ENCODE peak calls at places on chromosome 4, in five cellular contexts. T is nephron progenitor cell; E is tibial artery; F is fibroblast of the aortic adventitia; A is stimulated activated CD4-positive, alpha-beta T cell treated with anti-CD3 and anti-CD28 coated beads, Interleukin-15, amount 100 ng/mL, for 1 hour. L is an unnamed sample.

GRCh38 chr4:38860788-38861424 is 4.3 kb upstream of the TLR6 start:
- DNase-seq in T (peak; percentile 49), E (no peak), F (peak; percentile 20), A (peak; percentile 21), L (no peak)

GRCh38 chr4:53489279-53489889 is 101.9 kb downstream of the LNX1 start:
- DNase-seq in T (no peak), E (no peak), F (peak; percentile 56), A (no peak), L (no peak)

GRCh38 chr4:104113850-104114249 is 380.8 kb downstream of the CXXC4 start:
- DNase-seq in T (no peak), E (no peak), F (no peak), A (no peak), L (no peak)

GRCh38 chr4:3766791-3767561 is 791 bp downstream of the ADRA2C start:
- DNase-seq in T (peak; percentile 64), E (peak; percentile 82), F (no peak), A (no peak), L (no peak)

GRCh38 chr4:89021062-89021461 is 35.9 kb downstream of the FAM13A start:
- DNase-seq in T (no peak), E (no peak), F (no peak), A (no peak), L (no peak)

GRCh38 chr4:55545133-55545532 is 1.6 kb downstream of the CLOCK start:
- DNase-seq in T (no peak), E (no peak), F (peak; percentile 27), A (no peak), L (no peak)

GRCh38 chr4:31422006-31422405 is 701.8 kb downstream of the PCDH7 start:
- DNase-seq in T (no peak), E (no peak), F (no peak), A (no peak), L (no peak)

GRCh38 chr4:153506972-153507678 is 41.0 kb downstream of the TMEM131L start:
- DNase-seq in T (no peak), E (no peak), F (no peak), A (no peak), L (no peak)

GRCh38 chr4:8384397-8385060 is 56.0 kb downstream of the ACOX3 start:
- DNase-seq in T (no peak), E (no peak), F (no peak), A (no peak), L (peak; percentile 17)

GRCh38 chr4:6961496-6962210 is 52.0 kb downstream of the TBC1D14 start:
- DNase-seq in T (no peak), E (peak; percentile 55), F (no peak), A (no peak), L (no peak)

GRCh38 chr4:95255396-95256107 is 293.2 kb downstream of the UNC5C start:
- DNase-seq in T (no peak), E (no peak), F (peak; percentile 62), A (no peak), L (no peak)

GRCh38 chr4:116016201-116016600 is 902.8 kb upstream of the NDST4 start:
- DNase-seq in T (no peak), E (no peak), F (no peak), A (no peak), L (peak; percentile 41)

GRCh38 chr4:167020410-167020809 is 213.9 kb downstream of the SPOCK3 start:
- DNase-seq in T (no peak), E (no peak), F (peak; percentile 8), A (no peak), L (no peak)

GRCh38 chr4:76590847-76591281 is 155.8 kb downstream of the SHROOM3 start:
- DNase-seq in T (no peak), E (no peak), F (peak; percentile 28), A (no peak), L (no peak)

GRCh38 chr4:145487626-145488025 is 6.0 kb downstream of the SMAD1 start:
- DNase-seq in T (no peak), E (no peak), F (no peak), A (no peak), L (no peak)

GRCh38 chr4:184237612-184238011 is 19.9 kb upstream of the ENPP6 start:
- DNase-seq in T (no peak), E (no peak), F (no peak), A (no peak), L (no peak)

GRCh38 chr4:2930821-2931764 is 32.1 kb downstream of the NOP14 start:
- DNase-seq in T (no peak), E (peak; percentile 72), F (no peak), A (no peak), L (no peak)

GRCh38 chr4:139229534-139230039 is 50.4 kb downstream of the MGARP start:
- DNase-seq in T (no peak), E (no peak), F (peak; percentile 84), A (no peak), L (no peak)

GRCh38 chr4:88792268-88792781 is 94.7 kb upstream of the NAP1L5 start:
- DNase-seq in T (no peak), E (no peak), F (peak; percentile 85), A (no peak), L (no peak)

GRCh38 chr4:85557016-85557901 is 82.3 kb downstream of the ARHGAP24 start:
- DNase-seq in T (no peak), E (no peak), F (no peak), A (no peak), L (no peak)

GRCh38 chr4:10396181-10396580 is 61.0 kb downstream of the ZNF518B start:
- DNase-seq in T (no peak), E (no peak), F (no peak), A (no peak), L (no peak)

GRCh38 chr4:150368667-150369066 is 213.3 kb upstream of the MAB21L2 start:
- DNase-seq in T (no peak), E (no peak), F (no peak), A (no peak), L (no peak)

GRCh38 chr4:176186721-176187395 is 8.5 kb downstream of the SPATA4 start:
- DNase-seq in T (no peak), E (no peak), F (peak; percentile 11), A (no peak), L (no peak)

GRCh38 chr4:38621004-38621684 is 42.9 kb upstream of the KLF3 start:
- DNase-seq in T (no peak), E (no peak), F (peak; percentile 94), A (no peak), L (no peak)

GRCh38 chr4:98232202-98232601 is 29.0 kb upstream of the RAP1GDS1 start:
- DNase-seq in T (no peak), E (no peak), F (peak; percentile 9), A (no peak), L (no peak)

GRCh38 chr4:26060286-26060685 is 146.3 kb downstream of the SMIM20 start:
- DNase-seq in T (no peak), E (no peak), F (peak; percentile 26), A (no peak), L (no peak)